ENCODE peak calls at places on chromosome 18, in four cellular contexts. One of them, this sample, is unnamed.

GRCh38 chr18:50091495-50092249 is 103.3 kb downstream of the MYO5B start:
- DNase-seq in GM12878: no peak
- DNase-seq in K562: no peak
- DNase-seq in H1: no peak
- DNase-seq in this sample: no peak

GRCh38 chr18:78610179-78610578 is 369.4 kb upstream of the SALL3 start:
- DNase-seq in GM12878: no peak
- DNase-seq in K562: no peak
- DNase-seq in H1: no peak
- DNase-seq in this sample: no peak

GRCh38 chr18:24397131-24397693 is 412 bp downstream of the OSBPL1A start:
- DNase-seq in GM12878: no peak
- DNase-seq in K562: no peak
- DNase-seq in H1: no peak
- DNase-seq in this sample: peak

GRCh38 chr18:79481041-79481790 is 85.5 kb downstream of the NFATC1 start:
- DNase-seq in GM12878: no peak
- DNase-seq in K562: no peak
- DNase-seq in H1: no peak
- DNase-seq in this sample: no peak

GRCh38 chr18:8117008-8117376 is 492.2 kb upstream of the RAB12 start:
- DNase-seq in GM12878: no peak
- DNase-seq in K562: no peak
- DNase-seq in H1: no peak
- DNase-seq in this sample: no peak

GRCh38 chr18:69787825-69788547 is 159.7 kb downstream of the CD226 start:
- DNase-seq in GM12878: no peak
- DNase-seq in K562: no peak
- DNase-seq in H1: no peak
- DNase-seq in this sample: peak

GRCh38 chr18:26655614-26656400 is 107.5 kb upstream of the KCTD1 start:
- DNase-seq in GM12878: no peak
- DNase-seq in K562: no peak
- DNase-seq in H1: peak
- DNase-seq in this sample: no peak

GRCh38 chr18:43181711-43182110 is 66.2 kb upstream of the RIT2 start:
- DNase-seq in GM12878: no peak
- DNase-seq in K562: no peak
- DNase-seq in H1: no peak
- DNase-seq in this sample: no peak

GRCh38 chr18:70450658-70451253 is 161.9 kb downstream of the SOCS6 start:
- DNase-seq in GM12878: no peak
- DNase-seq in K562: no peak
- DNase-seq in H1: no peak
- DNase-seq in this sample: peak

GRCh38 chr18:44916429-44917183 is 235.9 kb downstream of the SETBP1 start:
- DNase-seq in GM12878: no peak
- DNase-seq in K562: no peak
- DNase-seq in H1: no peak
- DNase-seq in this sample: no peak

GRCh38 chr18:62486290-62486964 is 36.4 kb upstream of the ZCCHC2 start:
- DNase-seq in GM12878: no peak
- DNase-seq in K562: peak
- DNase-seq in H1: no peak
- DNase-seq in this sample: peak

GRCh38 chr18:8847066-8847755 is 141.9 kb downstream of the MTCL1 start:
- DNase-seq in GM12878: no peak
- DNase-seq in K562: no peak
- DNase-seq in H1: no peak
- DNase-seq in this sample: no peak

GRCh38 chr18:55322176-55322735 is 265.7 kb downstream of the TCF4 start:
- DNase-seq in GM12878: peak
- DNase-seq in K562: no peak
- DNase-seq in H1: peak
- DNase-seq in this sample: no peak

GRCh38 chr18:48422947-48423378 is 13.8 kb upstream of the ZBTB7C start:
- DNase-seq in GM12878: no peak
- DNase-seq in K562: no peak
- DNase-seq in H1: peak
- DNase-seq in this sample: no peak

GRCh38 chr18:79588636-79589481 is 90.7 kb upstream of the CTDP1 start:
- DNase-seq in GM12878: no peak
- DNase-seq in K562: no peak
- DNase-seq in H1: peak
- DNase-seq in this sample: no peak

GRCh38 chr18:47978603-47979002 is 48.1 kb upstream of the SMAD2 start:
- DNase-seq in GM12878: no peak
- DNase-seq in K562: no peak
- DNase-seq in H1: no peak
- DNase-seq in this sample: no peak

DNA sequence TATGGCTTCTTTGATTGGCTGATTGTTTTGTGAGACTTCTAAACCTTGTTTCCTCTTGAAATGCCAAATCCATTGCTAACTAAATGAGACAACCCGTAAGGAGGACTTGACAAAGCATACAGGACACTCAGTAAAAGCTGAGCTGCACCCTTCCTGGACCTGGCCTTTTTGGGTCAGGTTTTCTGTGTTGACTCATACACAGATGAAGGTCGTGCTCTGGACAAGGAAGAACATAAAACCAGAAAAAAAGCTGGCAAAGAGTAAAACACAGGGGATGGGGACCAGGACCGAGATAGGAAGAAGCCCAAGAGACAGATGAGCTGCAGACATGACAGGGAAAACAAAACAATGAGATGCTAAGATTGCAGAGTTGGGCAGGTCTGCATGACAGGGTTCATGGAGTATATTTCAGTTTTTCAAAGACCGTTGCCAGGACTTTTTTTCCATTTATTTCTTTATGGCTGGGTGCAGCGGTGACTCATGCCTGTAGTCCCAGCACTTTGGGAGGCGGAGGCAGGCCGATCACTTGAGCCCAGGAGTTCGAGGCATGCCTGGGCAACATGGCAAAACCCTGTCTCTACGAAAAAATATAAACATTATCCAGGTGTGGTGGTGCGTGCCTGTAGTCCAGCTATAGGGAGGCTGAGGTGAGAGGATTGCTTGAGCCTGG is 41.4 kb downstream of the INO80C start:
- DNase-seq in GM12878: no peak
- DNase-seq in K562: no peak
- DNase-seq in H1: no peak
- DNase-seq in this sample: peak
- TF ChIP-seq EGR1 in GM12878: no peak
- TF ChIP-seq EGR1 in K562: no peak
- TF ChIP-seq EGR1 in H1: no peak
- TF ChIP-seq EGR1 in this sample: no peak

GRCh38 chr18:63908858-63909257 is 1.1 kb downstream of the SERPINB10 start:
- DNase-seq in GM12878: no peak
- DNase-seq in K562: no peak
- DNase-seq in H1: no peak
- DNase-seq in this sample: no peak

GRCh38 chr18:63904694-63905093 is 3.1 kb upstream of the SERPINB10 start:
- DNase-seq in GM12878: no peak
- DNase-seq in K562: no peak
- DNase-seq in H1: no peak
- DNase-seq in this sample: no peak

GRCh38 chr18:63907649-63908048 is at the start of gene SERPINB10:
- DNase-seq in GM12878: no peak
- DNase-seq in K562: no peak
- DNase-seq in H1: no peak
- DNase-seq in this sample: no peak

GRCh38 chr18:63905361-63905760 is 2.4 kb upstream of the SERPINB10 start:
- DNase-seq in GM12878: no peak
- DNase-seq in K562: no peak
- DNase-seq in H1: no peak
- DNase-seq in this sample: no peak

DNA sequence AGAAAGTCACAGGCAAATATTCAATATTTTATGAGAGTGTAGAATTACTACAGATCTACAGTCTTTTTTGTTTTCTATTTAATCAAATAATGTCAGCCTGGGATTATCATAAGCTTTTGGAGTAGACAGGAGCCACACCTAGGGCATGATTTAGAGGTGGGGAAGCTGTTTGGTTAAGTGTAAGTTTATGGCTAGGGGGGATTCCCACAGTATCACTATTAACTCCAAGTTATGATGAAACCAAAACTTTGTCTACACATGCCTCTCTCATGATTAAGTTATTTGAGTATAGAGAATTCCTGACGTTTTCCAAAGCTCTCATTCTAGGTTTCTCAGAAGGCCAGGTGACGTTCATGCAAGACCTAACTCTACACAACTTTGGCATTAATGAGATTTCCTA is 2.1 kb downstream of the SERPINB10 start:
- DNase-seq in GM12878: no peak
- DNase-seq in K562: no peak
- DNase-seq in H1: no peak
- DNase-seq in this sample: no peak
- TF ChIP-seq SRF in GM12878: no peak
- TF ChIP-seq SRF in K562: no peak
- TF ChIP-seq SRF in H1: no peak
- TF ChIP-seq SRF in this sample: no peak

DNA sequence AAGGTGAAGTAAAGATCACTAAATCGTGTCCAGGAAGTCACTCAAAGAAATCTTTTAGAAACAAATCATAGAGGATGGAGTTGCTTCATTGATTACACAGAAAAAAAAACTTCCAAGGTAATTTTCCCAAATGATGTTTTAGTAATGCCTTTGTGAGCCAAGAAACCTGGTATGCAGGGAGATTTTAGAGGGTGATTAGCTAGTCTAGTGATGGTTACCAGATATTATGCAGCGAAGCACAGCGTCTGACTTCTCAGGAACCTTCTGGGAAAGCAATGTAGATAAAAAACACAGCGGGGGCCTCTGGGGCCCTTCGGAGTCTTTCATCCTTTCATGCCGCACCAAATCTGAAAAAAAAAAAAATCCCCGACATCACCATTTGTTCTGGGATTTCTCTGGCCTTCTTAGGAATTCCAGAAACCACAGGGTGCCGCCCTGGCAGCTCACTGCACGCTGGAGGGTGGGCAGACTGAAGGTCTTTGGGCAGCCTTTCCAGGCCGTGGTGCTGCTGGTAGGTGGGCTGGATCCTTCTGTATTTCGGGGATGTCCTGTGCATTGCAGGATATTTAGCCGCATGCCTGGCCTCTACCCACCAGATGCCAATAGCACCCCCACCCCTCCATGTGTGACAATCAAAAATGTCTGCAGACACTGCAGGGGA is 17.3 kb downstream of the ALPK2 start:
- DNase-seq in GM12878: no peak
- DNase-seq in K562: no peak
- DNase-seq in H1: peak
- DNase-seq in this sample: no peak
- TF ChIP-seq EGR1 in GM12878: no peak
- TF ChIP-seq EGR1 in K562: no peak
- TF ChIP-seq EGR1 in H1: no peak
- TF ChIP-seq EGR1 in this sample: no peak

GRCh38 chr18:604771-605170 is 8.0 kb downstream of the CLUL1 start:
- DNase-seq in GM12878: no peak
- DNase-seq in K562: peak
- DNase-seq in H1: no peak
- DNase-seq in this sample: no peak
- TF ChIP-seq SRF in GM12878: no peak
- TF ChIP-seq SRF in K562: no peak
- TF ChIP-seq SRF in H1: no peak
- TF ChIP-seq SRF in this sample: no peak

GRCh38 chr18:21484851-21485636 is 115.5 kb downstream of the ESCO1 start:
- DNase-seq in GM12878: no peak
- DNase-seq in K562: no peak
- DNase-seq in H1: no peak
- DNase-seq in this sample: no peak
- TF ChIP-seq EGR1 in GM12878: no peak
- TF ChIP-seq EGR1 in K562: no peak
- TF ChIP-seq EGR1 in H1: no peak
- TF ChIP-seq EGR1 in this sample: no peak